ENCODE peak calls at places on chromosomes 12 and 14, in four cellular contexts. Z is A549, L is GM12878, J is HepG2. A is an unnamed sample.

GRCh38 chr12:114821571-114821970 is 137.6 kb upstream of the TBX3 start:
- DNase-seq in Z (no peak), L (no peak), J (no peak), A (no peak)

GRCh38 chr12:47808049-47808448 is 11.7 kb downstream of the HDAC7 start:
- DNase-seq in Z (no peak), L (peak), J (no peak), A (peak)

GRCh38 chr14:103832046-103832445 is 15.3 kb downstream of the PPP1R13B start:
- DNase-seq in Z (no peak), L (no peak), J (no peak), A (no peak)

GRCh38 chr14:105517096-105517495 is 9.3 kb upstream of the TMEM121 start:
- DNase-seq in Z (no peak), L (no peak), J (no peak), A (no peak)

GRCh38 chr12:84502907-84503787 is 409.5 kb downstream of the SLC6A15 start:
- DNase-seq in Z (peak), L (no peak), J (peak), A (peak)

GRCh38 chr12:97837401-97837800 is 374.8 kb downstream of the RMST start:
- DNase-seq in Z (no peak), L (no peak), J (no peak), A (no peak)

GRCh38 chr12:114878781-114879180 is 194.8 kb upstream of the TBX3 start:
- DNase-seq in Z (no peak), L (no peak), J (no peak), A (no peak)

GRCh38 chr14:38900887-38901286 is 202.1 kb downstream of the SEC23A start:
- DNase-seq in Z (no peak), L (no peak), J (no peak), A (no peak)

GRCh38 chr14:84527706-84528105 is 1002.2 kb upstream of the FLRT2 start:
- DNase-seq in Z (no peak), L (no peak), J (no peak), A (no peak)

GRCh38 chr14:102046337-102047278 is 40.2 kb downstream of the HSP90AA1 start:
- DNase-seq in Z (peak), L (no peak), J (peak), A (peak)

GRCh38 chr12:4286771-4287317 is 13.3 kb downstream of the CCND2 start:
- DNase-seq in Z (no peak), L (no peak), J (no peak), A (no peak)

GRCh38 chr12:111311011-111311410 is 57.9 kb downstream of the PHETA1 start:
- DNase-seq in Z (no peak), L (no peak), J (no peak), A (no peak)

GRCh38 chr14:91418387-91419043 is 895 bp upstream of the CCDC88C start:
- DNase-seq in Z (peak), L (no peak), J (peak), A (peak)

GRCh38 chr14:29846339-29847129 is 81.1 kb downstream of the PRKD1 start:
- DNase-seq in Z (no peak), L (peak), J (no peak), A (no peak)

GRCh38 chr14:37969511-37969979 is 238.2 kb upstream of the SSTR1 start:
- DNase-seq in Z (no peak), L (no peak), J (no peak), A (no peak)

GRCh38 chr12:118874698-118875548 is 106.4 kb upstream of the SRRM4 start:
- DNase-seq in Z (no peak), L (no peak), J (no peak), A (no peak)

GRCh38 chr12:46382974-46383653 is 10.5 kb upstream of the SLC38A2 start:
- DNase-seq in Z (peak), L (peak), J (peak), A (peak)

GRCh38 chr12:68932701-68933563 is at the start of gene CPM:
- DNase-seq in Z (peak), L (no peak), J (no peak), A (peak)

GRCh38 chr12:67909091-67909531 is 80.1 kb upstream of the IFNG-AS1 start:
- DNase-seq in Z (no peak), L (no peak), J (no peak), A (no peak)

GRCh38 chr14:58733451-58734208 is 95.9 kb downstream of the DACT1 start:
- DNase-seq in Z (no peak), L (peak), J (no peak), A (no peak)

GRCh38 chr12:117279606-117280005 is 81.8 kb downstream of the NOS1 start:
- DNase-seq in Z (no peak), L (no peak), J (no peak), A (no peak)

GRCh38 chr12:45329238-45329637 is 113.3 kb downstream of the ANO6 start:
- DNase-seq in Z (no peak), L (no peak), J (no peak), A (no peak)

GRCh38 chr14:95269493-95269892 is 50.2 kb downstream of the CLMN start:
- DNase-seq in Z (no peak), L (no peak), J (no peak), A (no peak)

GRCh38 chr12:119024226-119024810 is 43.0 kb downstream of the SRRM4 start:
- DNase-seq in Z (no peak), L (no peak), J (no peak), A (no peak)

DNA sequence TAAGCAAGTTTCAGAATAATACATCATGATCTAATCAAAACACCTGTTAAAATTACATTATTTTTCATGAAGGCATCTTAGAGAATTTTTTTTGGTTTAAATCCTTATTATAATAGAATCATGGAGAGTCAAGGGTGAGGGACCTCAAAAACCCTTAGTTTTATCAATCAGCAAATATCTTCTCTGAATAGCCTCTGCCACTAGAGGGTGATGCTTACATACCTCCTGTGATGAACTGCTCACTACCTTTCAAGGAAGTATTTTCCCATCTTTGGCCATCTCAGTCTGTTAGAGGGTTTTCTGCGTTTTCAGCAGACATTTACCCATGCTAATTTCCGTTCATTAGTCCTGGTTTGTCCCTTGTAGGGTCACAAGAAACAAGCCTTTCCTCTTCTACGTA is 200.2 kb downstream of the TRHDE start:
- DNase-seq in Z (no peak), L (no peak), J (no peak), A (no peak)
- TF ChIP-seq POLR2AphosphoS2 in Z (no peak), L (no peak), J (no peak), A (no peak)

DNA sequence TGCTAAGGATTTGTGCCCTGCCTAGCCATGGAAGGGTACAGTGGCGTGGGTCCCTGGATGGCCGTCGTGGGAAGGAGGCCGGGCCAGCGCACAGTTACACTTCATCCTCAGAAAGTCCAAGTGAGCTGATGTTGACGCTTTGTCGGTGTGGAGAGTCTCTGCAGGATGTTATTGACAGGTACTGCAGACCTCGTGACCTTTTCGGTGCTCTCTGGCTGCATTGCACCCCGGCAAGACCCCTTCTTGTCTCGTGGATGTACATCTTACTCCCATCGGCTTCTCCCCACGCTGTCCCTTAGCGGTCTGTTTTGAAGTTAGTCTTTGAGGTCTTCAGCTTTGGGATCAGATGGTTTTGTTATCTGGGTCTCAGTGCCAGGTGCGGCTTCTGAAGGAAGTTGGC is 78.4 kb downstream of the EP400 start:
- DNase-seq in Z (no peak), L (no peak), J (no peak), A (no peak)
- TF ChIP-seq POLR2AphosphoS2 in Z (no peak), L (no peak), J (no peak), A (no peak)

DNA sequence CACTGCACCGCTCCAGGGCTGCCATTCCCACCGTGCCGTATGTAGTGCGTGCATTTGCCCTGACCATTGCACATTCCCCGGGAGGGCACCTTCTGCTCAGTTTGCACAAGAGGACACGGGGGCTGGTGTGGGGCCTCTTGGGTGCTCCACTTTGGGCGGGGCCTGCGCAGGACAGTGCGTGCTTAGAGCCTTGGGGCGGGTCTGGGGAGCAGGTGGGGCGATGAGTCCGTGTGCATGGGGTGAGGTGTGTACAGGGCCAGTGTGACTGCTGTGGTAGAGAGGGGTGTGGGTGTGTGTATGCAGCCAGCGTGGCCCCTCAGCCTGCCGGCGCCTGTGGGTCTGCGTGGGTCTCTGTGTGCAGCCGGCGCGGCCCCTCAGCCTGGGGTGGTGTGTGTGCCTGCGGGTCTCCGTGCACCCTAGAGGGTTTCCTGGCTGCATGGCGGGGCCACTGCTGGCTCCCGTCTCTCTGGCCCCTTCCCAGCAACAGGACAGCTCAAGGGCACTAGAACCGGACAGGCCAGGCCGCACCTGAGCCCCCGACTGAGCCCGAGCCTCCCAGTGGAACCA is 31.9 kb downstream of the FBRSL1 start:
- DNase-seq in Z (no peak), L (no peak), J (no peak), A (no peak)
- TF ChIP-seq POLR2AphosphoS2 in Z (no peak), L (no peak), J (no peak), A (no peak)

DNA sequence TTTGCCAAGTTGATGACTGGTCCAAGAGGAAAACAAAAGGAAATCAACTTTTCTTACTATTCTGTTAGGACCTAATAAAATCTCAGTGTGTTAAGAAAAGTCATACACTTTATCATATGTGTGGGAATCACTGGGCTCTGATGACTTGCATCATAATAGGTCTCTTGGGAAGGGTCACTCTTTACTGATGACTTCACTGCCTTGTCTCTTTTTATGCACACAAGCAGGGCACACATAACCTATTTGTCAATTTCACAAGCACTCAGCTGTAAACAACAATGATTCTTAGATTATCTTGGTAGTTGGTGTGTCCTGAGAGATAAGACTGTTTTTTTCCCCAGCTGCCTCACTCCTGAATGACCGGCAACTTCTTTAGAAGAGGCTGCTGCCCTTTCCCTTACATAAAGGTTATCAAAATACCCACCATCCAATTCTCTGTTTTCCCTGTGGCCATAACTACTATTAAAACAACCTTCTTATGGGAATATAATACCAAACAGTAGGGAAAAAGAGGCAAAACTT is 50.9 kb upstream of the INSM2 start:
- DNase-seq in Z (no peak), L (no peak), J (no peak), A (no peak)
- TF ChIP-seq POLR2AphosphoS2 in Z (no peak), L (no peak), J (no peak), A (no peak)

GRCh38 chr12:107894589-107894988 is 120.1 kb downstream of the ASCL4 start:
- DNase-seq in Z (no peak), L (no peak), J (no peak), A (no peak)
- TF ChIP-seq POLR2AphosphoS2 in Z (no peak), L (no peak), J (no peak), A (no peak)

GRCh38 chr14:51081209-51081608 is 13.7 kb downstream of the TRIM9 start:
- DNase-seq in Z (no peak), L (no peak), J (no peak), A (no peak)
- TF ChIP-seq POLR2AphosphoS2 in Z (no peak), L (no peak), J (no peak), A (no peak)

DNA sequence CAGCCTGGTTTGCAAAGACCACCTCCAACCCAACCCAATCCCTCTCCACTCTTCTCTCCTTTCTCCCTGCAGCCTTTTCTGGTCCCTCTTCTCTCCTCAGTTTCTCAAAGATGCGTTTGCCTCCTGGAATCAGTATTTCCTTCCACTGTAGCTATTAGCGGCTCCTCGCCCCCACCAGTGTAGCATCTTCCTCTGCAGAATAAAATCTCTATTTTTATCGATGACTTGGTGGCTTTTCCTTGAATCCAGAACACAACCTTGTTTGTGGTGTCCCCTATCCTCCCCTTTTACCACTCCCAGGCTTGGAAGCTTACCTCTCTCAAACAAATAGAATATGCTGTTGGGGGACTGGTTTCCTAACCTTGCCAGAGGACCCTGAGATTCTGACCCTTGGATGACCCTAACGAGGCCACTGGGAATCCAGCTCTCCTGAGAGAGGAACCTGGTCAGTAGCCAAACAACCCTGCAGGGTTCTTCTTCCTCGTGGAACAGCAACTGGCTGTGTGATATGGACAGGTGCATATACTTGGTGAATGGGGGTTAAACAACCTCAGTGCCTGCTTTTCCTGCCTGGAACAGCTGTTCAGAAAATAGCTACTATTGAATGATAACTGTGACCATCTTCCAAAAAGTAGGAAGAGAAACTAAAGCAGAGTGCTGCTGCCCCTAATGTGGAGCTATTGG is 4.4 kb downstream of the WNT1 start:
- DNase-seq in Z (no peak), L (no peak), J (no peak), A (no peak)
- TF ChIP-seq POLR2AphosphoS2 in Z (no peak), L (no peak), J (no peak), A (no peak)

A was measured in K562.